ENCODE peak calls at places on chromosomes 5 and 9, in five cellular contexts. L, T, M, A and J are unnamed samples.

GRCh38 chr5:44385236-44385940 is 3.8 kb downstream of the FGF10 start:
- DNase-seq in L (no peak), T (no peak), M (no peak), A (no peak), J (no peak)

GRCh38 chr5:68576805-68577204 is 361.2 kb downstream of the PIK3R1 start:
- DNase-seq in L (no peak), T (no peak), M (no peak), A (no peak), J (no peak)

GRCh38 chr9:77316058-77316457 is 138.7 kb downstream of the VPS13A start:
- DNase-seq in L (no peak), T (no peak), M (no peak), A (no peak), J (no peak)

GRCh38 chr9:106717686-106718085 is 145.3 kb upstream of the ZNF462 start:
- DNase-seq in L (no peak), T (no peak), M (no peak), A (no peak), J (no peak)

GRCh38 chr9:120733190-120733589 is 18.9 kb upstream of the MEGF9 start:
- DNase-seq in L (no peak), T (no peak), M (no peak), A (no peak), J (peak; percentile 79)

GRCh38 chr5:180792287-180792964 is 10.2 kb downstream of the MGAT1 start:
- DNase-seq in L (peak; percentile 48), T (no peak), M (no peak), A (no peak), J (no peak)

GRCh38 chr9:93136011-93136440 is 2.0 kb upstream of the NINJ1 start:
- DNase-seq in L (no peak), T (no peak), M (no peak), A (no peak), J (no peak)

GRCh38 chr9:116506685-116507084 is 180.4 kb upstream of the TRIM32 start:
- DNase-seq in L (no peak), T (no peak), M (no peak), A (no peak), J (no peak)

GRCh38 chr9:95778957-95779356 is 96.5 kb upstream of the ERCC6L2 start:
- DNase-seq in L (no peak), T (no peak), M (peak; percentile 76), A (no peak), J (peak; percentile 61)

GRCh38 chr5:147479431-147479830 is 30.4 kb downstream of the DPYSL3 start:
- DNase-seq in L (no peak), T (no peak), M (no peak), A (no peak), J (no peak)

GRCh38 chr9:81848472-81848871 is 79.8 kb upstream of the SPATA31D4 start:
- DNase-seq in L (no peak), T (no peak), M (no peak), A (no peak), J (no peak)
- TF ChIP-seq CTCF in L (no peak), T (peak; percentile 48), M (peak; percentile 37), A (peak; percentile 55), J (peak; percentile 9)

DNA sequence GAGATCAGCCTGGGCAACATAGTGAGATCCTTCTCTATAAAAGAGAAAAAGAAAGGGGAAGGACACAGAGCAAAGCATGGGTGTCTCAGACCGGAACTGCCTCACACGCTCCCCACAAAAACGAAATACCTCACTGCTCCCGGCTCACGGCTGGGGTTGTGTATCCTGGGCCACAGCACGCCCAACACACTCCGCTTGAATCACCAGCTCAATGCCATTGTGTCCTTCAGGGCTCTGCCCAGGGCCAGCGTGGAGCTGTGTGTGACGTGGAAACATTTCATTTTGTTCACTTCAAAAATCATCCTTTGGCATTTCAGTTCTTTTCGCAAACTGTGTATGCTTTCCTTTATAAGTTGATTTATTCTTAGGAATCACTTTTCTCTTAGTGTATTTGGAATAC is 279.5 kb downstream of the IRX1 start:
- DNase-seq in L (no peak), T (no peak), M (no peak), A (no peak), J (no peak)
- H3K4me1 ChIP-seq in L (no peaks in the 10 kb centered on the region), T (no peaks in the 10 kb centered on the region), M (no peaks in the 10 kb centered on the region), A (peaks cover 4% of the 10 kb centered on the region), J (no peaks in the 10 kb centered on the region)

GRCh38 chr5:151661096-151661495 is 25.6 kb downstream of the SPARC start:
- DNase-seq in L (no peak), T (no peak), M (no peak), A (no peak), J (no peak)
- H3K27ac ChIP-seq in L (no peak overlapping the region), T (no peak overlapping the region), M (peak overlapping the region; percentile 20), A (no peak overlapping the region), J (no peak overlapping the region)

DNA sequence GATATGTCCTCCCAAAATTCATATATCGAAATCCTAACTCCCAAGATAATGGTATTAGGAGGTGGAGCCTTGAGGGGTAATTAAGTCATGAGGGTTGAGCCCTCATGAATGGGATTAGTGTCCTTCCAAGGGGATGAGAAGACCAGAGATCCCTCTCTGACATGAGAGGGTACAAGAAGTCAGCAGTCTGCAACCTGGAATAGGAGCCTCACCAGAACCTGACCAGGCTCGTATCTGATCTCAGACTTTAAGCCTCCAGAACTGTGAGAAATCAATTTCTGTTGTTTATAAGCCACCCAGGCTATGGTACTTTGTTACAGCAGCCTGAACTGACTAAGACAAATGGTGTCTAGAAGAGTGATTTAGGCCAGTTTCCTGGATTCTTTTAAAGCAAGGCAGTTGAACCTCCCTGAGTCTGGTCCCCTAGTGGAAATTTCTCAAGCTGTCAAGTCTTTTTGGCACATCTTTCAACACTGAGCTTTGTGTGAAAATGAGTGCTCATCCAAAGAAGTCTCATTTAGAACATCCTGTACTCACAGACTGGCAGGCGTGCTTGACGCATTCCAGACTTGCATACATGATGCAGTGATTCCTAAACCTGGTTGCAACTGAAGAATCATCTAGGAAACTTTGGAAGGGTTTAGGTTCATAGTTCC is 254.8 kb upstream of the PPP1R2B start:
- DNase-seq in L (no peak), T (no peak), M (peak; percentile 55), A (no peak), J (peak; percentile 34)
- TF ChIP-seq CTCF in L (no peak), T (peak; percentile 12), M (no peak), A (no peak), J (no peak)

GRCh38 chr9:133708123-133708769 is 29.9 kb downstream of the SARDH start:
- DNase-seq in L (no peak), T (no peak), M (no peak), A (no peak), J (no peak)
- H3K4me1 ChIP-seq in L (peaks cover 36% of the 10 kb centered on the region), T (no peaks in the 10 kb centered on the region), M (no peaks in the 10 kb centered on the region), A (no peaks in the 10 kb centered on the region), J (no peaks in the 10 kb centered on the region)

GRCh38 chr5:151617383-151617840 is 26.3 kb upstream of the FAT2 start:
- DNase-seq in L (no peak), T (no peak), M (no peak), A (no peak), J (no peak)

GRCh38 chr5:151617841-151618710 is 26.9 kb upstream of the FAT2 start:
- DNase-seq in L (no peak), T (no peak), M (no peak), A (no peak), J (no peak)

GRCh38 chr5:151620463-151620844 is 29.3 kb upstream of the FAT2 start:
- DNase-seq in L (no peak), T (no peak), M (no peak), A (no peak), J (no peak)

GRCh38 chr5:151618907-151619306 is 27.8 kb upstream of the FAT2 start:
- DNase-seq in L (no peak), T (no peak), M (no peak), A (no peak), J (no peak)

DNA sequence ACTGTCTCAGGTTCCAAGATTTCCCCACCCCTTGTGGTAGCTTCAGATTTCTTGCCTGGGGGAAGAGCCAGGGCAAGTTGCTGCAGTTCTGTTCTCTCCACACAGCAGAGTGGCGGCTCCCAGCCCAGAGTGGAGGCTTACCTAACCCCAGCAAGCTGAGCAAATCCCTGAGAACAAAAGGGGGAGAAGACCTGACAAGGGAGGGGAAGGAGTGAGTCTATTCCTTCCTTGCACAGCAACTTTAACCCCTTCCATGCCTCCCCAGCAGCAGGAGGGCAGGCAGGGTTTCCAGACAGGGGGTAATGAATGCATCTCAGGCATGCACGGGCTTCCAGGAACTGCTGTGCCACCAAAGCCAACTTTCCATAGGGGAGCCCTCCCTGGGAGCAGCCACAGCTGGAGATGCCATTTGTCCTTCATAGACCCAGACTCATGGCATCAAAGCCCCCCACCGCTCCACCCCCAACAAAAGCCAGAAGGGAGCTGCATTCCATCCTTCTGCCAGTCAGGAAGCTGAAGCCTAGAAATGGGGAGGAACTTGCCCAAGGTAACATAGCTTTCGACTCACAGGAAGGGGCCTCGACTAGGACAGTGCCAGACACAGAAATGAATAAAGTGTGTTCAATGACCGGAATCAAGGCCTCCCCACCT is 28.8 kb upstream of the FAT2 start:
- DNase-seq in L (no peak), T (no peak), M (no peak), A (peak; percentile 73), J (no peak)
- H3K27ac ChIP-seq in L (no peak overlapping the region), T (peak overlapping the region; percentile 78), M (no peak overlapping the region), A (no peak overlapping the region), J (no peak overlapping the region)

DNA sequence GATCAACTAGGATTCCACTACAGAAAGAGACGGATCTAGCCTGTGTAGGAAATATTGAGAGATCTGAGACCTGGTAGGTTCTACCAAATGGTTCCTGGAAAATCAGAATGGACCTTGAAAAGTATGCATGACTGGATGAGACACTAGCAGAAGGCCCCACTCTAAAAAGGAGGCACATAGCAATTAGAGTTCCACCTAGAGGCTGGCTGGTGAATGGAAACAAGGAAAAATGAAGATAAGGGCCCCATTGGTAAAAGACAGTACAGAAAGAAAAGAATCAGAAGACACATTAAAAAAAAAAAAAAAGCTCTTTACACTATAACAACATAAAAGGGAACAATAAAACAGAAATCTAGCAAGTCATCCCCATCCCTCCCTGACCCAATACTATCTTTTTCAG is 518.5 kb downstream of the NR2F1-AS1 start:
- DNase-seq in L (no peak), T (no peak), M (no peak), A (no peak), J (no peak)
- TF ChIP-seq CTCF in L (no peak), T (no peak), M (no peak), A (peak; percentile 54), J (no peak)

GRCh38 chr9:104779334-104779733 is 15.4 kb downstream of the NIPSNAP3B start:
- DNase-seq in L (no peak), T (no peak), M (no peak), A (no peak), J (no peak)
- H3K4me1 ChIP-seq in L (no peaks in the 10 kb centered on the region), T (no peaks in the 10 kb centered on the region), M (peaks cover 45% of the 10 kb centered on the region), A (no peaks in the 10 kb centered on the region), J (peaks cover 1% of the 10 kb centered on the region)

DNA sequence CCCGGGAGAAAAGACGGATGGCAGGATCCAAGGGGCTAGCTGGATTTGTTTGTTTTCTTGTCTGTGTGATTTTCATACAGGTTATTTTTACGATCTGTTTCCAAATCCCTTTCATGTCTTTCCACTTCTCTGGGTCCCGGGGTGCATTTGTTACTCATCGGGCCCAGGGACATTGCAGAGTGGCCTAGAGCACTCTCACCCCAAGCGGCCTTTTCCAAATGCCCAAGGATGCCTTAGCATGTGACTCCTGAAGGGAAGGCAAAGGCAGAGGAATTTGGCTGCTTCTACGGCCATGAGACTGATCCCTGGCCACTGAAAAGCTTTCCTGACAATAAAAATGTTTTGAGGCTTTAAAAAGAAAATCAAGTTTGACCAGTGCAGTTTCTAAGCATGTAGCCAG is 94.2 kb downstream of the SYK start:
- DNase-seq in L (no peak), T (no peak), M (no peak), A (no peak), J (no peak)
- H3K27ac ChIP-seq in L (no peak overlapping the region), T (no peak overlapping the region), M (no peak overlapping the region), A (no peak overlapping the region), J (no peak overlapping the region)